ENCODE peak calls at places on chromosomes 3 and 15, in five cellular contexts. U is trophoblast cell, K is IMR-90, P is neuronal stem cell, N is mesendoderm. M is an unnamed sample.
A peak's percentile ranks its signal among the peaks of the same experiment; 100 is the strongest.

GRCh38 chr3:68936855-68937254 is 4.5 kb upstream of the TAFA4 start:
- DNase-seq in U (no peak), K (no peak), P (no peak), N (no peak), M (no peak)

GRCh38 chr3:54660599-54661210 is 267.2 kb downstream of the LRTM1 start:
- DNase-seq in U (no peak), K (no peak), P (no peak), N (no peak), M (no peak)

GRCh38 chr15:38312190-38312589 is 59.6 kb downstream of the SPRED1 start:
- DNase-seq in U (no peak), K (no peak), P (no peak), N (peak; percentile 33), M (no peak)

GRCh38 chr15:99343836-99344551 is 92.7 kb downstream of the LRRC28 start:
- DNase-seq in U (no peak), K (no peak), P (no peak), N (peak; percentile 48), M (peak; percentile 71)

GRCh38 chr3:39414421-39414907 is 7.9 kb downstream of the RPSA start:
- DNase-seq in U (no peak), K (no peak), P (no peak), N (no peak), M (peak; percentile 45)

GRCh38 chr3:46113608-46114007 is 86.3 kb upstream of the XCR1 start:
- DNase-seq in U (no peak), K (no peak), P (no peak), N (no peak), M (no peak)

GRCh38 chr15:31279221-31280036 is 47.2 kb upstream of the KLF13 start:
- DNase-seq in U (no peak), K (no peak), P (no peak), N (no peak), M (no peak)

GRCh38 chr3:54223063-54223462 is 100.7 kb downstream of the CACNA2D3 start:
- DNase-seq in U (no peak), K (no peak), P (no peak), N (no peak), M (no peak)

GRCh38 chr3:10281951-10282350 is 10.8 kb downstream of the GHRL start:
- DNase-seq in U (no peak), K (peak; percentile 51), P (no peak), N (no peak), M (no peak)

GRCh38 chr3:98811048-98811447 is 47.9 kb downstream of the ST3GAL6 start:
- DNase-seq in U (no peak), K (no peak), P (no peak), N (no peak), M (no peak)

GRCh38 chr3:194277547-194278091 is 73.5 kb downstream of the CPN2 start:
- DNase-seq in U (no peak), K (peak; percentile 33), P (no peak), N (no peak), M (peak; percentile 32)

GRCh38 chr3:132394334-132394733 is 23.0 kb upstream of the DNAJC13 start:
- DNase-seq in U (no peak), K (no peak), P (no peak), N (no peak), M (no peak)

GRCh38 chr15:96325579-96326331 is 4.7 kb upstream of the NR2F2 start:
- DNase-seq in U (peak; percentile 42), K (peak; percentile 70), P (no peak), N (peak; percentile 48), M (no peak)

GRCh38 chr3:40387001-40387894 is at the start of gene ENTPD3:
- DNase-seq in U (peak; percentile 55), K (no peak), P (peak; percentile 15), N (peak; percentile 71), M (peak; percentile 83)

GRCh38 chr3:129627350-129628168 is 21.1 kb upstream of the PLXND1 start:
- DNase-seq in U (peak; percentile 98), K (peak; percentile 75), P (peak; percentile 65), N (peak; percentile 95), M (peak; percentile 86)

GRCh38 chr3:134017490-134017889 is 12.2 kb downstream of the SLCO2A1 start:
- DNase-seq in U (peak; percentile 15), K (no peak), P (no peak), N (no peak), M (no peak)

GRCh38 chr15:40988157-40988556 is 34.9 kb downstream of the CHAC1 start:
- DNase-seq in U (no peak), K (no peak), P (no peak), N (no peak), M (no peak)

GRCh38 chr3:190096345-190096744 is 24.4 kb downstream of the P3H2 start:
- DNase-seq in U (no peak), K (no peak), P (no peak), N (no peak), M (no peak)

GRCh38 chr3:168322941-168323340 is 227.2 kb upstream of the GOLIM4 start:
- DNase-seq in U (no peak), K (peak; percentile 50), P (no peak), N (no peak), M (no peak)

GRCh38 chr3:58899159-58899952 is 150.5 kb downstream of the CFAP20DC start:
- DNase-seq in U (no peak), K (no peak), P (no peak), N (peak; percentile 26), M (peak; percentile 26)

GRCh38 chr15:95016511-95017219 is 785.3 kb downstream of the MCTP2 start:
- DNase-seq in U (no peak), K (peak; percentile 37), P (no peak), N (no peak), M (no peak)

GRCh38 chr3:132248490-132248889 is 68.7 kb upstream of the ACP3 start:
- DNase-seq in U (no peak), K (no peak), P (no peak), N (no peak), M (no peak)

GRCh38 chr3:171175840-171176239 is 149.3 kb upstream of the SLC2A2 start:
- DNase-seq in U (no peak), K (peak; percentile 68), P (no peak), N (no peak), M (no peak)

GRCh38 chr15:51931638-51932037 is 39.9 kb downstream of the LEO1 start:
- DNase-seq in U (peak; percentile 61), K (peak; percentile 74), P (no peak), N (no peak), M (no peak)

GRCh38 chr3:188939799-188940198 is 232.0 kb upstream of the TPRG1 start:
- DNase-seq in U (no peak), K (no peak), P (no peak), N (no peak), M (no peak)

GRCh38 chr15:96270581-96271172 is 59.8 kb upstream of the NR2F2 start:
- DNase-seq in U (peak; percentile 82), K (peak; percentile 79), P (no peak), N (no peak), M (no peak)

GRCh38 chr15:42108189-42108588 is 13.8 kb upstream of the PLA2G4D start:
- DNase-seq in U (no peak), K (no peak), P (no peak), N (no peak), M (no peak)

GRCh38 chr3:138205527-138205926 is 18.4 kb downstream of the ARMC8 start:
- DNase-seq in U (no peak), K (no peak), P (no peak), N (no peak), M (no peak)

GRCh38 chr3:124837730-124838186 is 49.4 kb downstream of the ITGB5 start:
- DNase-seq in U (peak; percentile 73), K (peak; percentile 87), P (no peak), N (peak; percentile 60), M (no peak)

GRCh38 chr15:60651155-60651554 is 172.2 kb upstream of the ICE2 start:
- DNase-seq in U (no peak), K (no peak), P (no peak), N (no peak), M (no peak)

GRCh38 chr3:13517253-13517977 is 31.5 kb upstream of the FBLN2 start:
- DNase-seq in U (no peak), K (no peak), P (no peak), N (no peak), M (no peak)
- H4K8ac ChIP-seq in U (no peak overlapping the region), K (no peak overlapping the region), P (no peak overlapping the region), N (no peak overlapping the region), M (no peak overlapping the region)

GRCh38 chr15:35068861-35069260 is 16.2 kb downstream of the NANOGP8 start:
- DNase-seq in U (no peak), K (no peak), P (no peak), N (no peak), M (no peak)

GRCh38 chr15:35066094-35066493 is 19.0 kb downstream of the NANOGP8 start:
- DNase-seq in U (no peak), K (no peak), P (no peak), N (no peak), M (no peak)

GRCh38 chr15:35062164-35063099 is 22.7 kb downstream of the NANOGP8 start:
- DNase-seq in U (no peak), K (peak; percentile 37), P (no peak), N (no peak), M (no peak)

GRCh38 chr15:35071071-35071470 is 14.0 kb downstream of the NANOGP8 start:
- DNase-seq in U (peak; percentile 38), K (no peak), P (no peak), N (no peak), M (no peak)

GRCh38 chr15:35067501-35068347 is 17.4 kb downstream of the NANOGP8 start:
- DNase-seq in U (no peak), K (no peak), P (no peak), N (peak; percentile 11), M (no peak)
- H4K8ac ChIP-seq in U (no peak overlapping the region), K (peak overlapping the region; percentile 21), P (no peak overlapping the region), N (no peak overlapping the region), M (no peak overlapping the region)

GRCh38 chr15:75887178-75887577 is 16.5 kb upstream of the FBXO22 start:
- DNase-seq in U (no peak), K (no peak), P (no peak), N (no peak), M (no peak)
- H4K8ac ChIP-seq in U (no peak overlapping the region), K (no peak overlapping the region), P (no peak overlapping the region), N (no peak overlapping the region), M (no peak overlapping the region)

DNA sequence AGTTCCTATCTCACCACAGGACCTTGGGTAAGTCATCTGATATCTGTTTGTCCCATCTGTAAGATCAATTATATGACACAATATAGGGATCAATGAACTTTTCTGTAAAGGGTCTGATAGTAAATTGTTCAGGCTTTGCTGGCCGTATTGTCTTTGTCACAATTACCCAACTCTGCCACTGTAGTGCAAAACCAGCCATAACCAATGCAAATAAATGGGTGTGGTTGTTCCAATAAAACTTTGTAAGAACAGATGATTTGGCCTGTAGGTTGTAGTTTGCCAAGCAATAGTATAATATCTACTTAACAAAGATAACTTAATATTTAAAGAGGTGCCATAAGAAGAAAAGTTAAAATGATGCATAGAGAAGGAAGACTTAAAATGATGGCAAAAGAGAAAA is 210.8 kb downstream of the VPS13C start:
- DNase-seq in U (no peak), K (no peak), P (no peak), N (no peak), M (no peak)
- H4K8ac ChIP-seq in U (no peak overlapping the region), K (no peak overlapping the region), P (no peak overlapping the region), N (no peak overlapping the region), M (no peak overlapping the region)

GRCh38 chr3:196227086-196227485 is 10.8 kb downstream of the SLC51A start:
- DNase-seq in U (no peak), K (no peak), P (no peak), N (no peak), M (no peak)
- H4K8ac ChIP-seq in U (no peak overlapping the region), K (no peak overlapping the region), P (no peak overlapping the region), N (no peak overlapping the region), M (no peak overlapping the region)